ENCODE peak calls at places on chromosomes 16 and 17, in six cellular contexts. M is H1, Y is SK-N-SH, Z is Panc1, V is HCT116, C is GM12878. A is an unnamed sample.

GRCh38 chr17:57517216-57517518 is 227.9 kb downstream of the CCDC182 start:
- DNase-seq in Z (no peak), Y (no peak), M (no peak), C (no peak), V (no peak), A (no peak)

GRCh38 chr17:17060001-17060929 is 18.0 kb downstream of the MPRIP start:
- DNase-seq in M (no peak), V (no peak), Z (no peak), Y (no peak), C (no peak), A (no peak)

GRCh38 chr17:30263552-30264333 is 28.0 kb downstream of the BLMH start:
- DNase-seq in V (no peak), Z (no peak), C (no peak), M (no peak), Y (no peak), A (no peak)

GRCh38 chr17:29526322-29526721 is 40.5 kb downstream of the ABHD15 start:
- DNase-seq in Z (no peak), C (no peak), V (no peak), M (no peak), Y (no peak), A (no peak)

GRCh38 chr16:70258946-70259345 is 7.2 kb upstream of the EXOSC6 start:
- DNase-seq in M (no peak), Y (no peak), C (no peak), Z (no peak), V (no peak), A (no peak)

GRCh38 chr16:23060458-23061320 is 88.6 kb downstream of the USP31 start:
- DNase-seq in Y (peak), C (peak), M (peak), Z (peak), V (peak), A (peak)

GRCh38 chr16:54484700-54485099 is 198.1 kb upstream of the IRX3 start:
- DNase-seq in V (no peak), Y (no peak), M (no peak), C (no peak), Z (no peak), A (no peak)

GRCh38 chr17:2050246-2050866 is 4.5 kb upstream of the HIC1 start:
- DNase-seq in C (no peak), Y (peak), V (peak), Z (no peak), M (no peak), A (peak)

GRCh38 chr17:61291457-61292311 is 108.0 kb upstream of the TBX2 start:
- DNase-seq in C (no peak), V (no peak), Z (no peak), Y (no peak), M (no peak), A (no peak)

GRCh38 chr17:75006653-75007052 is 5.8 kb upstream of the MRPL58 start:
- DNase-seq in C (no peak), M (no peak), Y (no peak), V (no peak), Z (no peak), A (peak)

GRCh38 chr16:3612510-3613466 is 1.4 kb upstream of the SLX4 start:
- DNase-seq in C (no peak), V (no peak), Z (no peak), M (no peak), Y (no peak), A (peak)

GRCh38 chr16:19655242-19655777 is 62.7 kb downstream of the KNOP1 start:
- DNase-seq in M (no peak), Z (no peak), C (no peak), V (no peak), Y (peak), A (no peak)

GRCh38 chr16:35525979-35526590 is 2066.7 kb downstream of the TP53TG3F start:
- DNase-seq in M (no peak), C (no peak), V (no peak), Y (peak), Z (no peak), A (no peak)

GRCh38 chr16:56349711-56350161 is 75.6 kb downstream of the AMFR start:
- DNase-seq in M (no peak), C (no peak), V (no peak), Y (no peak), Z (no peak), A (no peak)

GRCh38 chr17:14813649-14814048 is 451.5 kb downstream of the PMP22 start:
- DNase-seq in Y (peak), M (peak), Z (no peak), C (no peak), V (no peak), A (peak)

GRCh38 chr17:17537311-17538099 is 41.3 kb upstream of the RASD1 start:
- DNase-seq in M (no peak), Z (no peak), C (no peak), Y (no peak), V (no peak), A (peak)

GRCh38 chr16:3998793-3999478 is 117.3 kb downstream of the ADCY9 start:
- DNase-seq in Z (no peak), C (no peak), M (no peak), V (no peak), Y (no peak), A (no peak)

GRCh38 chr16:68475071-68475470 is 26.8 kb upstream of the SMPD3 start:
- DNase-seq in Z (no peak), V (no peak), M (no peak), Y (no peak), C (no peak), A (no peak)

GRCh38 chr17:46151762-46152161 is 41.5 kb downstream of the KANSL1 start:
- DNase-seq in M (no peak), Z (no peak), C (no peak), Y (no peak), V (no peak), A (no peak)

GRCh38 chr16:17053536-17054160 is 417.1 kb downstream of the XYLT1 start:
- DNase-seq in Y (no peak), V (no peak), M (no peak), C (no peak), Z (no peak), A (no peak)

GRCh38 chr17:43367588-43368242 is 31.1 kb upstream of the ARL4D start:
- DNase-seq in Z (peak), V (peak), M (no peak), Y (peak), C (peak), A (peak)
- TF ChIP-seq SIN3A in Z (peak), V (peak), M (no peak), Y (peak), C (no peak), A (no peak)

GRCh38 chr17:82619211-82619610 is 29.0 kb downstream of the WDR45B start:
- DNase-seq in M (no peak), Z (no peak), Y (no peak), V (no peak), C (no peak), A (no peak)

GRCh38 chr17:82619641-82620040 is 28.6 kb downstream of the WDR45B start:
- DNase-seq in Z (no peak), V (no peak), M (no peak), Y (no peak), C (no peak), A (no peak)

GRCh38 chr17:82627405-82627804 is 20.8 kb downstream of the WDR45B start:
- DNase-seq in C (no peak), Y (no peak), Z (no peak), M (no peak), V (no peak), A (no peak)

GRCh38 chr17:82627827-82628226 is 20.4 kb downstream of the WDR45B start:
- DNase-seq in C (no peak), Z (no peak), Y (no peak), M (no peak), V (no peak), A (no peak)

DNA sequence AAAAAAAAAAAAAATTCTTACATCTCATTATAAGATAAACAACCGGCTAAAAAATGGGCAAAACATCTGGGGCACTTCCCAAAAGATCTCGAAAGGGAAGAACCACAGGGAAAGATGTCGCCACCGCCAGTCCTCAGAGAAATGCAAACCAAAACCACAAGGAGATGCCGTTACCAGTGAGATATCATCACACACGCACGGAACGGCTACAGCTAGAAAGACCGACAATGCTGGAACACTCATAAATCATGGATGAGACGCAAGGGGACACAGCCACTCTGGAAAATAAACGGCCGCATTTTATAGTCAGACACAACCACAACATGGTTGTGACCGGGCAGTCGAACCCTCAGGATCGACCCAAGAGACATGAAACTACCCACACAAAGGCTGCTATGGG is 24.5 kb downstream of the WDR45B start:
- DNase-seq in Z (no peak), C (no peak), V (no peak), M (no peak), Y (no peak), A (no peak)
- TF ChIP-seq SIN3A in Z (no peak), C (no peak), V (no peak), M (no peak), Y (no peak), A (no peak)

GRCh38 chr17:82222816-82223215 is 6.0 kb upstream of the SLC16A3 start:
- DNase-seq in Y (peak), V (no peak), Z (no peak), M (no peak), C (no peak), A (no peak)

GRCh38 chr17:82225368-82226029 is 3.3 kb upstream of the SLC16A3 start:
- DNase-seq in M (no peak), Y (no peak), C (no peak), V (no peak), Z (no peak), A (no peak)

GRCh38 chr17:82226170-82226808 is 2.6 kb upstream of the SLC16A3 start:
- DNase-seq in M (no peak), C (no peak), Z (no peak), V (no peak), Y (no peak), A (no peak)

GRCh38 chr17:82223517-82223916 is 5.3 kb upstream of the SLC16A3 start:
- DNase-seq in Y (peak), C (no peak), M (no peak), Z (no peak), V (no peak), A (no peak)

GRCh38 chr17:82224666-82225065 is 4.2 kb upstream of the SLC16A3 start:
- DNase-seq in Z (no peak), C (no peak), M (no peak), Y (no peak), V (no peak), A (no peak)
- TF ChIP-seq SIN3A in Z (no peak), C (no peak), M (no peak), Y (no peak), V (no peak), A (no peak)

GRCh38 chr16:89549007-89549700 is 11.3 kb upstream of the RPL13 start:
- DNase-seq in C (no peak), Y (no peak), V (no peak), Z (no peak), M (no peak), A (no peak)

GRCh38 chr16:89547860-89548259 is 12.6 kb upstream of the RPL13 start:
- DNase-seq in Y (no peak), Z (no peak), V (no peak), M (no peak), C (no peak), A (no peak)

GRCh38 chr16:89546781-89547180 is 13.7 kb upstream of the RPL13 start:
- DNase-seq in Z (no peak), V (no peak), M (no peak), C (no peak), Y (no peak), A (no peak)

GRCh38 chr16:89547291-89547690 is 13.2 kb upstream of the RPL13 start:
- DNase-seq in Y (no peak), V (no peak), Z (no peak), C (no peak), M (no peak), A (no peak)

GRCh38 chr16:89548344-89549006 is 12.0 kb upstream of the RPL13 start:
- DNase-seq in Y (no peak), C (no peak), M (no peak), Z (no peak), V (no peak), A (no peak)
- TF ChIP-seq SIN3A in Y (no peak), C (no peak), M (no peak), Z (no peak), V (no peak), A (no peak)

A was measured in K562.